ENCODE peak calls at places on chromosomes 4 and X, in ten cellular contexts. A is AG10803; N is endothelial cell; C is mammary epithelial cell; P is Calu3; V is CD4-positive, alpha-beta T cell; W is AG04449; L is heart left ventricle; U is gastrocnemius medialis; J is mucosa of descending colon. S is an unnamed sample.
A peak's percentile ranks its signal among the peaks of the same experiment; 100 is the strongest.

GRCh38 chr4:107279729-107280128 is 243.6 kb upstream of the DKK2 start:
- DNase-seq in A (peak; percentile 56), N (no peak), C (peak; percentile 36), P (peak; percentile 11), V (no peak), W (no peak), L (no peak), U (no peak), J (no peak), S (no peak)

GRCh38 chrX:20967725-20968124 is 406.5 kb upstream of the CNKSR2 start:
- DNase-seq in A (no peak), N (no peak), C (no peak), P (no peak), V (no peak), W (no peak), L (no peak), U (no peak), J (no peak), S (no peak)

GRCh38 chrX:45324941-45325340 is 124.3 kb upstream of the DIPK2B start:
- DNase-seq in A (peak; percentile 34), N (no peak), C (no peak), P (no peak), V (no peak), W (peak; percentile 14), L (no peak), U (no peak), J (no peak), S (no peak)

GRCh38 chr4:172962564-172963353 is 205.9 kb upstream of the GALNT7 start:
- DNase-seq in A (peak; percentile 46), N (no peak), C (peak; percentile 22), P (no peak), V (no peak), W (peak; percentile 16), L (no peak), U (peak; percentile 12), J (peak; percentile 48), S (no peak)

GRCh38 chr4:34850426-34850825 is 1393.9 kb downstream of the ARAP2 start:
- DNase-seq in A (no peak), N (no peak), C (no peak), P (no peak), V (no peak), W (no peak), L (no peak), U (no peak), J (no peak), S (no peak)

GRCh38 chrX:148500428-148501120 is at the start of gene AFF2:
- DNase-seq in A (peak; percentile 33), N (peak; percentile 35), C (peak; percentile 1), P (peak; percentile 18), V (peak; percentile 53), W (no peak), L (peak; percentile 6), U (no peak), J (peak; percentile 51), S (peak; percentile 59)

GRCh38 chr4:13364178-13364577 is 120.0 kb downstream of the RAB28 start:
- DNase-seq in A (no peak), N (no peak), C (peak; percentile 67), P (no peak), V (no peak), W (no peak), L (no peak), U (no peak), J (no peak), S (no peak)

GRCh38 chr4:93710847-93711430 is 117.6 kb upstream of the ATOH1 start:
- DNase-seq in A (no peak), N (no peak), C (no peak), P (no peak), V (no peak), W (no peak), L (no peak), U (no peak), J (no peak), S (no peak)

GRCh38 chr4:4969298-4969697 is 50.0 kb downstream of the CYTL1 start:
- DNase-seq in A (peak; percentile 61), N (no peak), C (peak; percentile 16), P (no peak), V (no peak), W (no peak), L (no peak), U (peak; percentile 29), J (no peak), S (no peak)

GRCh38 chrX:129701624-129702069 is 37.1 kb upstream of the XPNPEP2 start:
- DNase-seq in A (peak; percentile 80), N (no peak), C (no peak), P (no peak), V (no peak), W (no peak), L (peak; percentile 75), U (peak; percentile 38), J (peak; percentile 60), S (no peak)

DNA sequence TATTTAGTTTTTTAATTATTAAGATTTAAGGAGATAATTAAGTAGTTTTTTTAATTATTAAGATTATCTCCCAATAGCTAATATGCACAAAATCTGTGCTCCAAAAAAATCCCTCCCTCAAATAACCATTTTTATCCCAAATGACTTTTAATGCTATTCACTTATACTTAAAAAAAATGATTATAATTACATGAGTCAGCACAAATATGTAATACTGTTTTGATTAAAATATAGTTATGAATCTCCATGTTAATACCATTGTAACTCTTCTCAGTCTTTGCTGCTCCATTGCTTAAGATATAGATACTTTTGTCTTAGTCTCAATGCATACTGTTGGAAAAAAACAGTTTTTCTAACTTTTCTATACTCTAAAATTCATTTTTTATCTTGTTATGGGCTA is 1121.1 kb upstream of the ADGRL3 start:
- DNase-seq in A (no peak), N (no peak), C (no peak), P (no peak), V (no peak), W (no peak), L (no peak), U (no peak), J (no peak), S (no peak)
- TF ChIP-seq CTCF in A (no peak), N (no peak), C (no peak), P (no peak), V (no peak), W (no peak), L (no peak), U (no peak), J (no peak), S (no peak)

GRCh38 chr4:77466430-77466829 is 139.2 kb upstream of the CXCL13 start:
- DNase-seq in A (no peak), N (no peak), C (no peak), P (no peak), V (no peak), W (no peak), L (no peak), U (no peak), J (no peak), S (no peak)

DNA sequence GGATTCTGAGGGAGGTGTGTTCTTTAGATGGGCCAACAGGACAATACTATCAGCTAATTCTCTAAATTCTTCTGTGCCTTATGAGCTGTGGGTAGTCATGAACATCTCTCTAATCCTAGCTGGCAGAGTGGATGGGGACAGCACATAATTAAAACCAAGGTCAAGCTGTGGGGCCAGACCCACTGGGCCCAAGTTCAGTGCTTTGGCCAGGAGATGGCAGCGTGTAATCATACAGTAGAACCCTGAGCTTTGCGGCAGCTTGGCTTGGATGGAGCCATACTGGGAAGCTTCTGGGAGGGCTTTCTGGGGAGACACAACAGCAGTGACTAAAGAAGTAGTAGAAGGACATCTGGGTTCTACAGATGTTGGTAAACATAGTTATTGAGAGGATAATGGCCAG is 140.3 kb upstream of the CXCL13 start:
- DNase-seq in A (peak; percentile 20), N (no peak), C (peak; percentile 28), P (peak; percentile 38), V (no peak), W (no peak), L (no peak), U (no peak), J (no peak), S (peak; percentile 52)
- TF ChIP-seq CTCF in A (peak; percentile 57), N (no peak), C (peak; percentile 54), P (no peak), V (no peak), W (peak; percentile 42), L (peak; percentile 26), U (peak; percentile 37), J (no peak), S (peak; percentile 52)

GRCh38 chr4:176153124-176153523 is 42.3 kb downstream of the SPATA4 start:
- DNase-seq in A (no peak), N (no peak), C (no peak), P (no peak), V (no peak), W (no peak), L (no peak), U (no peak), J (no peak), S (no peak)

GRCh38 chr4:176149680-176150079 is 45.7 kb downstream of the SPATA4 start:
- DNase-seq in A (peak; percentile 1), N (no peak), C (no peak), P (no peak), V (no peak), W (no peak), L (no peak), U (no peak), J (no peak), S (no peak)

GRCh38 chr4:176150704-176151103 is 44.7 kb downstream of the SPATA4 start:
- DNase-seq in A (no peak), N (no peak), C (no peak), P (no peak), V (no peak), W (no peak), L (no peak), U (no peak), J (no peak), S (no peak)

GRCh38 chr4:176150283-176150682 is 45.1 kb downstream of the SPATA4 start:
- DNase-seq in A (peak; percentile 50), N (no peak), C (peak; percentile 11), P (no peak), V (no peak), W (no peak), L (no peak), U (no peak), J (no peak), S (no peak)
- TF ChIP-seq CTCF in A (peak; percentile 55), N (no peak), C (no peak), P (no peak), V (no peak), W (peak; percentile 5), L (peak; percentile 54), U (peak; percentile 52), J (no peak), S (no peak)

GRCh38 chr4:70269674-70270073 is 27.3 kb downstream of the CSN3 start:
- DNase-seq in A (no peak), N (no peak), C (peak; percentile 0), P (no peak), V (no peak), W (no peak), L (no peak), U (no peak), J (no peak), S (no peak)
- TF ChIP-seq CTCF in A (no peak), N (no peak), C (no peak), P (no peak), V (no peak), W (no peak), L (no peak), U (no peak), J (no peak), S (no peak)

S was measured in activated CD8-positive, alpha-beta T cell treated with anti-CD3 and anti-CD28 coated beads for 36 hours.